ENCODE peak calls at places on chromosomes 7 and 10, in four cellular contexts. E is fibroblast of mammary gland, T is neural crest cell, A is GM03348. H is an unnamed sample.

GRCh38 chr7:97024209-97025129 is at the start of gene DLX5:
- DNase-seq in E (peak; percentile 41), T (peak; percentile 15), A (peak; percentile 40), H (peak; percentile 77)

GRCh38 chr7:93890041-93890463 is 501 bp downstream of the TFPI2 start:
- DNase-seq in A (peak; percentile 62), T (peak; percentile 20), E (peak; percentile 66), H (peak; percentile 19)

GRCh38 chr7:151409555-151410404 is at the start of gene WDR86:
- DNase-seq in T (peak; percentile 51), A (no peak), E (no peak), H (peak; percentile 33)

GRCh38 chr10:132411561-132412253 is 14.7 kb downstream of the PWWP2B start:
- DNase-seq in T (no peak), E (peak; percentile 39), A (peak; percentile 77), H (peak; percentile 73)

GRCh38 chr10:4391683-4392082 is 434.3 kb upstream of the AKR1E2 start:
- DNase-seq in E (peak; percentile 32), T (no peak), A (no peak), H (peak; percentile 43)

GRCh38 chr10:106106114-106106513 is 1058.4 kb downstream of the SORCS1 start:
- DNase-seq in E (no peak), T (no peak), A (no peak), H (no peak)

GRCh38 chr10:16195178-16195769 is 241.5 kb upstream of the PTER start:
- DNase-seq in A (no peak), T (no peak), E (no peak), H (no peak)

GRCh38 chr10:61175331-61175730 is 231.3 kb upstream of the RHOBTB1 start:
- DNase-seq in E (peak; percentile 78), A (peak; percentile 61), T (no peak), H (no peak)

GRCh38 chr7:23100697-23101096 is 4.9 kb upstream of the KLHL7 start:
- DNase-seq in A (no peak), E (no peak), T (no peak), H (peak; percentile 52)

GRCh38 chr10:23120001-23120934 is 24.9 kb downstream of the MSRB2 start:
- DNase-seq in A (no peak), T (no peak), E (no peak), H (no peak)

GRCh38 chr10:11270858-11271179 is 253.1 kb downstream of the CELF2 start:
- DNase-seq in E (no peak), A (no peak), T (no peak), H (no peak)

GRCh38 chr7:25216837-25217236 is 11.4 kb downstream of the NPVF start:
- DNase-seq in E (peak; percentile 58), T (no peak), A (peak; percentile 27), H (no peak)

GRCh38 chr7:151233111-151233701 is 923 bp downstream of the CHPF2 start:
- DNase-seq in A (peak; percentile 88), T (no peak), E (peak; percentile 87), H (no peak)

GRCh38 chr7:44276571-44277101 is 48.8 kb downstream of the CAMK2B start:
- DNase-seq in T (no peak), A (no peak), E (no peak), H (no peak)

GRCh38 chr10:101066146-101066889 is 4.5 kb downstream of the KAZALD1 start:
- DNase-seq in T (no peak), E (peak; percentile 76), A (peak; percentile 83), H (peak; percentile 92)

GRCh38 chr10:112959207-112959838 is 9.3 kb downstream of the TCF7L2 start:
- DNase-seq in T (no peak), A (no peak), E (peak; percentile 75), H (no peak)

GRCh38 chr10:132239126-132240031 is 52.6 kb downstream of the DPYSL4 start:
- DNase-seq in E (no peak), A (no peak), T (no peak), H (no peak)

GRCh38 chr7:136251826-136252225 is 274.7 kb upstream of the MTPN start:
- DNase-seq in E (no peak), A (no peak), T (no peak), H (no peak)

H was measured in WERI-Rb-1.